ENCODE peak calls at places on chromosomes 2 and 18, in eight cellular contexts. L is IMR-90; W is CD8-positive, alpha-beta T cell; I is H9; H is trophoblast cell; Q is A549; V is effector memory CD4-positive, alpha-beta T cell; M is mucosa of descending colon. B is an unnamed sample.

GRCh38 chr18:61368001-61368400 is 34.8 kb downstream of the CDH20 start:
- DNase-seq in L (no peak), W (no peak), I (no peak), H (no peak), Q (no peak), V (no peak), M (no peak), B (no peak)

GRCh38 chr18:59268722-59269562 is 4.3 kb downstream of the RAX start:
- DNase-seq in L (no peak), W (no peak), I (peak; percentile 89), H (no peak), Q (peak; percentile 58), V (no peak), M (peak; percentile 45), B (no peak)

GRCh38 chr2:169095631-169096105 is 26.3 kb downstream of the DHRS9 start:
- DNase-seq in L (peak; percentile 69), W (no peak), I (no peak), H (peak; percentile 73), Q (peak; percentile 30), V (no peak), M (no peak), B (peak; percentile 92)

GRCh38 chr18:7677424-7677823 is 110.3 kb downstream of the PTPRM start:
- DNase-seq in L (no peak), W (no peak), I (no peak), H (no peak), Q (no peak), V (no peak), M (no peak), B (no peak)

GRCh38 chr2:9074930-9075329 is 71.4 kb upstream of the MBOAT2 start:
- DNase-seq in L (no peak), W (no peak), I (peak; percentile 68), H (no peak), Q (no peak), V (no peak), M (no peak), B (no peak)

GRCh38 chr2:226256709-226257401 is 542.8 kb downstream of the IRS1 start:
- DNase-seq in L (peak; percentile 10), W (no peak), I (no peak), H (no peak), Q (no peak), V (no peak), M (no peak), B (no peak)

GRCh38 chr2:18122544-18123210 is 244.2 kb downstream of the KCNS3 start:
- DNase-seq in L (no peak), W (no peak), I (no peak), H (no peak), Q (no peak), V (no peak), M (no peak), B (no peak)

GRCh38 chr2:177264209-177264538 is 353 bp downstream of the NFE2L2 start:
- DNase-seq in L (peak; percentile 36), W (no peak), I (no peak), H (peak; percentile 31), Q (peak; percentile 53), V (no peak), M (peak; percentile 73), B (no peak)

GRCh38 chr2:77443076-77443475 is 79.1 kb downstream of the LRRTM4 start:
- DNase-seq in L (no peak), W (no peak), I (no peak), H (no peak), Q (no peak), V (no peak), M (no peak), B (no peak)

GRCh38 chr2:3519255-3520190 is at the start of gene ADI1:
- DNase-seq in L (peak; percentile 65), W (peak; percentile 77), I (peak; percentile 86), H (peak; percentile 82), Q (peak; percentile 90), V (peak; percentile 68), M (peak; percentile 92), B (peak; percentile 68)

GRCh38 chr2:101036562-101036961 is 34.5 kb downstream of the RPL31 start:
- DNase-seq in L (peak; percentile 33), W (no peak), I (no peak), H (no peak), Q (no peak), V (no peak), M (no peak), B (no peak)

GRCh38 chr2:57497489-57498096 is 549.0 kb upstream of the VRK2 start:
- DNase-seq in L (peak; percentile 32), W (no peak), I (peak; percentile 38), H (peak; percentile 13), Q (peak; percentile 64), V (no peak), M (peak; percentile 10), B (no peak)

GRCh38 chr2:170052151-170052550 is 125.8 kb upstream of the MYO3B start:
- DNase-seq in L (peak; percentile 57), W (no peak), I (no peak), H (no peak), Q (no peak), V (no peak), M (no peak), B (no peak)

GRCh38 chr18:35782926-35783325 is 189.6 kb upstream of the RMP24 start:
- DNase-seq in L (no peak), W (no peak), I (no peak), H (no peak), Q (no peak), V (no peak), M (no peak), B (no peak)
- H3K4me1 ChIP-seq in L (no peaks in the 10 kb centered on the region), W (no peaks in the 10 kb centered on the region), I (no peaks in the 10 kb centered on the region), H (no peaks in the 10 kb centered on the region), Q (no peaks in the 10 kb centered on the region), V (no peaks in the 10 kb centered on the region), M (no peaks in the 10 kb centered on the region), B (no peaks in the 10 kb centered on the region)

GRCh38 chr2:5660591-5660990 is 31.6 kb upstream of the SOX11 start:
- DNase-seq in L (no peak), W (no peak), I (no peak), H (no peak), Q (no peak), V (no peak), M (no peak), B (no peak)

GRCh38 chr2:5661362-5661761 is 30.8 kb upstream of the SOX11 start:
- DNase-seq in L (no peak), W (no peak), I (no peak), H (no peak), Q (no peak), V (no peak), M (no peak), B (no peak)

DNA sequence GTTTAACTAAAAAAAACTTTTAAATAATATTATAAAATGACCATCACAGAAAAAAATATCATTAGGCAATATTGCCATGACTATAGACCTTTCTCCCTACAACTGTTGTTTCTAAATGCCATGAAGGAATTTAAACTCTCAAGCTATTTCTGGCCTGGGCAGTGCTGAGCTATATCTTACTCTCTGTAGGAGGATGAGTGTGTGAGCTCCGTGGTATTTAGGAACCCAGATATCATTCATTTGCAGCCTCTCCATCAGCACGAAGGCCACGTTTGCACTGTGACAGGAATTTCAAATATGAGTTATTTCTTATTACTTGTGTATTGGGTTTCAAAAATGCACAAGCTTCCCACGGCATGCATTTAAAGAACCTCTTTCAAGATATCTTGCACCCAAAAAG is 35.0 kb upstream of the SOX11 start:
- DNase-seq in L (no peak), W (no peak), I (no peak), H (no peak), Q (no peak), V (no peak), M (no peak), B (no peak)
- H3K9me3 ChIP-seq in L (no peaks in the 10 kb centered on the region), W (no peaks in the 10 kb centered on the region), I (no peaks in the 10 kb centered on the region), H (no peaks in the 10 kb centered on the region), Q (no peaks in the 10 kb centered on the region), V (no peaks in the 10 kb centered on the region), M (peaks cover 26% of the 10 kb centered on the region), B (no peaks in the 10 kb centered on the region)

GRCh38 chr2:224941958-224942357 is 100.3 kb downstream of the DOCK10 start:
- DNase-seq in L (no peak), W (no peak), I (peak; percentile 36), H (no peak), Q (no peak), V (no peak), M (no peak), B (no peak)
- H3K4me1 ChIP-seq in L (peaks cover 2% of the 10 kb centered on the region), W (peaks cover 73% of the 10 kb centered on the region), I (peaks cover 8% of the 10 kb centered on the region), H (no peaks in the 10 kb centered on the region), Q (no peaks in the 10 kb centered on the region), V (peaks cover 30% of the 10 kb centered on the region), M (no peaks in the 10 kb centered on the region), B (no peaks in the 10 kb centered on the region)

GRCh38 chr2:240532032-240532775 is 25.6 kb downstream of the ANKMY1 start:
- DNase-seq in L (no peak), W (no peak), I (no peak), H (no peak), Q (peak; percentile 37), V (no peak), M (no peak), B (no peak)

GRCh38 chr2:240528406-240529040 is 29.3 kb downstream of the ANKMY1 start:
- DNase-seq in L (no peak), W (no peak), I (no peak), H (no peak), Q (no peak), V (no peak), M (no peak), B (no peak)

GRCh38 chr2:240529344-240529999 is 28.3 kb downstream of the ANKMY1 start:
- DNase-seq in L (no peak), W (no peak), I (no peak), H (no peak), Q (no peak), V (no peak), M (no peak), B (no peak)

GRCh38 chr2:240531038-240531437 is 26.8 kb downstream of the ANKMY1 start:
- DNase-seq in L (no peak), W (no peak), I (no peak), H (no peak), Q (no peak), V (no peak), M (no peak), B (no peak)

GRCh38 chr2:240530181-240530580 is 27.6 kb downstream of the ANKMY1 start:
- DNase-seq in L (no peak), W (no peak), I (no peak), H (no peak), Q (no peak), V (no peak), M (no peak), B (no peak)
- H3K9me3 ChIP-seq in L (peaks cover 19% of the 10 kb centered on the region), W (peaks cover 14% of the 10 kb centered on the region), I (peaks cover 16% of the 10 kb centered on the region), H (peaks cover 36% of the 10 kb centered on the region), Q (peaks cover 46% of the 10 kb centered on the region), V (peaks cover 8% of the 10 kb centered on the region), M (peaks cover 31% of the 10 kb centered on the region), B (peaks cover 21% of the 10 kb centered on the region)

DNA sequence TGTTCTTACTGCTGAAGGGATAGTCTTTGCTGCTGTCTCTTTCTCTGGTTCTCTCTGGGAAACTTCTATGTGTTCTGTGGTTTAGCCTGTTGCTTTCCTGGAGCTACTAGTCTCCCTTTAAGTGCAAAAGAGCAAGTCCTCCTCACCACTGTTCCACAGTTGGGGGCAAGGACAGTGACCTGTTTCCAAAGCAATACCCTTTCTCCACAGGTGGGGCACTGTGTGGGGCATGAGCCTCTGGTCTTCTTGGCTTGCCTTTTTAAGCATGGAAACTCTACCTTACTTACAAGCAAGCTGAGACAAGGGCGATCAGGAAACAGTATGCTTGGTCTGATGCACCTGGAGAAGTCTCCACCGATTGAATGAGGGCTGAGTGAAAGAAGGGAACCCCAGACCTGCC is 156.7 kb downstream of the CPS1 start:
- DNase-seq in L (no peak), W (no peak), I (peak; percentile 28), H (no peak), Q (no peak), V (no peak), M (no peak), B (no peak)
- H3K4me1 ChIP-seq in L (no peaks in the 10 kb centered on the region), W (no peaks in the 10 kb centered on the region), I (no peaks in the 10 kb centered on the region), H (no peaks in the 10 kb centered on the region), Q (no peaks in the 10 kb centered on the region), V (no peaks in the 10 kb centered on the region), M (no peaks in the 10 kb centered on the region), B (no peaks in the 10 kb centered on the region)